ENCODE peak calls at places on chromosome 5, in four cellular contexts. T is heart right ventricle, Z is IMR-90, X is upper lobe of right lung. Y is an unnamed sample.

GRCh38 chr5:43041669-43042175 is 1.6 kb upstream of the ANXA2R start:
- DNase-seq in X (no peak), T (peak), Z (peak), Y (no peak)

GRCh38 chr5:169649486-169649885 is 12.4 kb downstream of the DOCK2 start:
- DNase-seq in T (no peak), X (no peak), Z (no peak), Y (no peak)

GRCh38 chr5:66151030-66151429 is 6.9 kb downstream of the SREK1 start:
- DNase-seq in T (no peak), X (no peak), Z (no peak), Y (no peak)

GRCh38 chr5:127870914-127871313 is 167.7 kb downstream of the CCDC192 start:
- DNase-seq in X (peak), Z (no peak), T (peak), Y (no peak)

GRCh38 chr5:126808619-126809018 is 31.7 kb downstream of the LMNB1 start:
- DNase-seq in T (no peak), X (no peak), Z (peak), Y (no peak)

GRCh38 chr5:102865510-102866314 is 110.6 kb downstream of the PAM start:
- DNase-seq in T (peak), X (peak), Z (peak), Y (peak)

GRCh38 chr5:109105631-109106267 is 304.0 kb downstream of the PJA2 start:
- DNase-seq in X (no peak), T (peak), Z (peak), Y (no peak)

GRCh38 chr5:68464424-68464823 is 248.9 kb downstream of the PIK3R1 start:
- DNase-seq in Z (peak), X (no peak), T (no peak), Y (no peak)

GRCh38 chr5:131460867-131461572 is 174.0 kb downstream of the RAPGEF6 start:
- DNase-seq in Z (peak), T (no peak), X (no peak), Y (no peak)

GRCh38 chr5:80703747-80704146 is 49.0 kb upstream of the DHFR start:
- DNase-seq in X (no peak), Z (no peak), T (no peak), Y (no peak)

GRCh38 chr5:73482383-73483193 is 15.7 kb upstream of the BTF3 start:
- DNase-seq in T (no peak), X (no peak), Z (peak), Y (no peak)

GRCh38 chr5:54362434-54362833 is 52.1 kb upstream of the ARL15 start:
- DNase-seq in Z (peak), X (no peak), T (no peak), Y (no peak)

GRCh38 chr5:87120518-87121314 is 147.0 kb upstream of the RASA1 start:
- DNase-seq in X (no peak), T (no peak), Z (peak), Y (no peak)

GRCh38 chr5:180611140-180611850 is 20.0 kb upstream of the SCGB3A1 start:
- DNase-seq in T (no peak), Z (no peak), X (no peak), Y (peak)

GRCh38 chr5:79001471-79001870 is 16.4 kb upstream of the ARSB start:
- DNase-seq in Z (peak), X (no peak), T (no peak), Y (no peak)

GRCh38 chr5:61028382-61028781 is 83.4 kb downstream of the NDUFAF2 start:
- DNase-seq in T (no peak), Z (no peak), X (no peak), Y (no peak)

GRCh38 chr5:143316844-143317631 is 86.4 kb downstream of the NR3C1 start:
- DNase-seq in X (no peak), T (peak), Z (no peak), Y (no peak)

GRCh38 chr5:121819661-121820261 is 31.9 kb upstream of the FTMT start:
- DNase-seq in X (no peak), Z (no peak), T (no peak), Y (no peak)
- H3K4me3 ChIP-seq in X (no peak), Z (no peak), T (no peak), Y (no peak)

DNA sequence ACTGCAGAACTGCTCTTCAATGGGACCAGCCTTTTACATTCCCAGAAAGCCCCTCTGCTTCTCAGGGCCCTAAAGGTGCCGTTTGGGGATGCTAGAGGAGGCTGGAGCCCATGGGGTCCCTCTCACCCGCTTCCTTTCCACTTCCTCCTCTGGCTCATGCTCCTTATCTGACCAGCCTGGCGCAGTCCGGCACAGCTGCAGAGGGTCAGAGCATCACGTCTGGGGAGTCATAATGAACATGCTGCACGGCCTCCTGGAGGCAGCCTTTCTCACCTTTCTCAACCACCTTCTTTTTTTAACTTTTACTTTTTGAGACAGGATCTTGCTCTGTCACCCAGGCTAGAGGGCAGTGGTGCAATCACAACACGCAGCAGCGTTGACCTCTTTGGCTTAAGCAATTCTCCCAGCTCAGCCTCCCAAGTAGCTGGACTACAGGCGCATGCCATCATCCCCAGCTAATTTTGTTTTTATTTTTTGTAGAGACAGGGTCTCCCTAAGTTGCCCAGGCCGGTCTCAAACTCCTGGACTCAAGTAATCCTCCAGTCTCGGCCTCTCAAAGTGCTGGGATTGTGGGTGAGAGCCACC is 15.1 kb upstream of the TCF7 start:
- DNase-seq in Z (no peak), T (no peak), X (no peak), Y (no peak)
- H3K27ac ChIP-seq in Z (no peak), T (no peak), X (no peak), Y (no peak)

GRCh38 chr5:95113489-95113888 is 171.4 kb downstream of the MCTP1 start:
- DNase-seq in Z (peak), X (no peak), T (no peak), Y (peak)
- TF ChIP-seq CTCF in Z (peak), X (no peak), T (no peak), Y (peak)

GRCh38 chr5:40833712-40834229 is 1.3 kb downstream of the RPL37 start:
- DNase-seq in X (no peak), Z (no peak), T (no peak), Y (no peak)

GRCh38 chr5:40831346-40832210 is 3.4 kb downstream of the RPL37 start:
- DNase-seq in Z (peak), X (no peak), T (no peak), Y (no peak)

GRCh38 chr5:40829748-40830305 is 5.2 kb downstream of the RPL37 start:
- DNase-seq in Z (no peak), T (no peak), X (no peak), Y (no peak)

GRCh38 chr5:40834391-40834848 is 602 bp downstream of the RPL37 start:
- DNase-seq in T (no peak), X (no peak), Z (peak), Y (no peak)

GRCh38 chr5:40832345-40832744 is 2.7 kb downstream of the RPL37 start:
- DNase-seq in X (no peak), Z (peak), T (no peak), Y (no peak)
- H3K4me3 ChIP-seq in X (no peak), Z (no peak), T (no peak), Y (peak)

Y was measured in endodermal cell.